ENCODE peak calls at places on chromosome 1, in five cellular contexts. U, S, G, J and W are unnamed samples.

GRCh38 chr1:108708726-108709660 is 3.7 kb upstream of the FNDC7 start:
- DNase-seq in U (no peak), S (no peak), G (no peak), J (peak; percentile 27), W (no peak)

GRCh38 chr1:233613252-233614172 is at the start of gene KCNK1:
- DNase-seq in U (no peak), S (peak; percentile 62), G (peak; percentile 67), J (peak; percentile 97), W (peak; percentile 91)

GRCh38 chr1:63135174-63135512 is 187.2 kb upstream of the FOXD3 start:
- DNase-seq in U (no peak), S (no peak), G (no peak), J (no peak), W (no peak)

GRCh38 chr1:202221911-202222909 is 28.6 kb downstream of the LGR6 start:
- DNase-seq in U (no peak), S (no peak), G (no peak), J (peak; percentile 90), W (peak; percentile 16)

GRCh38 chr1:107682467-107682866 is 282.5 kb downstream of the VAV3 start:
- DNase-seq in U (no peak), S (no peak), G (no peak), J (peak; percentile 70), W (no peak)

GRCh38 chr1:212192261-212192998 is 92.8 kb upstream of the PPP2R5A start:
- DNase-seq in U (no peak), S (no peak), G (no peak), J (no peak), W (no peak)

GRCh38 chr1:93662481-93663190 is 19.0 kb downstream of the BCAR3 start:
- DNase-seq in U (no peak), S (no peak), G (no peak), J (no peak), W (no peak)

GRCh38 chr1:7453038-7453437 is 318.1 kb upstream of the VAMP3 start:
- DNase-seq in U (no peak), S (no peak), G (no peak), J (no peak), W (no peak)

GRCh38 chr1:160834945-160835565 is 27.6 kb downstream of the CD244 start:
- DNase-seq in U (peak; percentile 25), S (no peak), G (no peak), J (peak; percentile 63), W (no peak)

GRCh38 chr1:98321191-98321590 is 340.3 kb upstream of the SNX7 start:
- DNase-seq in U (no peak), S (no peak), G (no peak), J (no peak), W (no peak)

GRCh38 chr1:16155537-16156410 is at the start of gene EPHA2:
- DNase-seq in U (no peak), S (peak; percentile 45), G (peak; percentile 81), J (peak; percentile 96), W (peak; percentile 85)